ENCODE peak calls at places on chromosomes 2 and 18, in ten cellular contexts. One of them, this sample, is unnamed.

GRCh38 chr2:169360984-169361705 is 1.2 kb downstream of the LRP2 start:
- DNase-seq in GM12865: no peak
- DNase-seq in heart left ventricle: no peak
- DNase-seq in astrocyte of the hippocampus: no peak
- DNase-seq in activated naive CD4-positive, alpha-beta T cell: no peak
- DNase-seq in cardiac fibroblast: no peak
- DNase-seq in astrocyte: no peak
- DNase-seq in posterior vena cava: no peak
- DNase-seq in activated CD4-positive, alpha-beta T cell treated with anti-CD3 and anti-CD28 coated beads for 4 hours: no peak
- DNase-seq in HTR-8/SVneo: no peak
- DNase-seq in this sample: no peak

GRCh38 chr2:76678358-76679024 is 843.7 kb downstream of the LRRTM4 start:
- DNase-seq in GM12865: no peak
- DNase-seq in heart left ventricle: no peak
- DNase-seq in astrocyte of the hippocampus: no peak
- DNase-seq in activated naive CD4-positive, alpha-beta T cell: no peak
- DNase-seq in cardiac fibroblast: no peak
- DNase-seq in astrocyte: no peak
- DNase-seq in posterior vena cava: no peak
- DNase-seq in activated CD4-positive, alpha-beta T cell treated with anti-CD3 and anti-CD28 coated beads for 4 hours: no peak
- DNase-seq in HTR-8/SVneo: no peak
- DNase-seq in this sample: no peak

GRCh38 chr18:55337908-55338521 is 250.0 kb downstream of the TCF4 start:
- DNase-seq in GM12865: no peak
- DNase-seq in heart left ventricle: peak; percentile 60
- DNase-seq in astrocyte of the hippocampus: peak; percentile 58
- DNase-seq in activated naive CD4-positive, alpha-beta T cell: no peak
- DNase-seq in cardiac fibroblast: peak; percentile 53
- DNase-seq in astrocyte: peak; percentile 27
- DNase-seq in posterior vena cava: no peak
- DNase-seq in activated CD4-positive, alpha-beta T cell treated with anti-CD3 and anti-CD28 coated beads for 4 hours: no peak
- DNase-seq in HTR-8/SVneo: no peak
- DNase-seq in this sample: no peak

GRCh38 chr2:19041773-19042172 is 316.6 kb downstream of the OSR1 start:
- DNase-seq in GM12865: no peak
- DNase-seq in heart left ventricle: no peak
- DNase-seq in astrocyte of the hippocampus: no peak
- DNase-seq in activated naive CD4-positive, alpha-beta T cell: no peak
- DNase-seq in cardiac fibroblast: no peak
- DNase-seq in astrocyte: no peak
- DNase-seq in posterior vena cava: no peak
- DNase-seq in activated CD4-positive, alpha-beta T cell treated with anti-CD3 and anti-CD28 coated beads for 4 hours: no peak
- DNase-seq in HTR-8/SVneo: no peak
- DNase-seq in this sample: no peak

GRCh38 chr2:85953476-85953875 is 64.7 kb upstream of the ST3GAL5 start:
- DNase-seq in GM12865: no peak
- DNase-seq in heart left ventricle: no peak
- DNase-seq in astrocyte of the hippocampus: no peak
- DNase-seq in activated naive CD4-positive, alpha-beta T cell: no peak
- DNase-seq in cardiac fibroblast: no peak
- DNase-seq in astrocyte: no peak
- DNase-seq in posterior vena cava: no peak
- DNase-seq in activated CD4-positive, alpha-beta T cell treated with anti-CD3 and anti-CD28 coated beads for 4 hours: no peak
- DNase-seq in HTR-8/SVneo: no peak
- DNase-seq in this sample: no peak

GRCh38 chr2:67974564-67975430 is 88.0 kb downstream of the C1D start:
- DNase-seq in GM12865: no peak
- DNase-seq in heart left ventricle: peak; percentile 63
- DNase-seq in astrocyte of the hippocampus: peak; percentile 83
- DNase-seq in activated naive CD4-positive, alpha-beta T cell: no peak
- DNase-seq in cardiac fibroblast: no peak
- DNase-seq in astrocyte: peak; percentile 19
- DNase-seq in posterior vena cava: peak; percentile 77
- DNase-seq in activated CD4-positive, alpha-beta T cell treated with anti-CD3 and anti-CD28 coated beads for 4 hours: no peak
- DNase-seq in HTR-8/SVneo: no peak
- DNase-seq in this sample: no peak

GRCh38 chr18:78638889-78639596 is 340.6 kb upstream of the SALL3 start:
- DNase-seq in GM12865: no peak
- DNase-seq in heart left ventricle: no peak
- DNase-seq in astrocyte of the hippocampus: peak; percentile 15
- DNase-seq in activated naive CD4-positive, alpha-beta T cell: no peak
- DNase-seq in cardiac fibroblast: no peak
- DNase-seq in astrocyte: no peak
- DNase-seq in posterior vena cava: peak; percentile 18
- DNase-seq in activated CD4-positive, alpha-beta T cell treated with anti-CD3 and anti-CD28 coated beads for 4 hours: no peak
- DNase-seq in HTR-8/SVneo: no peak
- DNase-seq in this sample: no peak

GRCh38 chr2:48600917-48601316 is 16.7 kb upstream of the GTF2A1L start:
- DNase-seq in GM12865: no peak
- DNase-seq in heart left ventricle: no peak
- DNase-seq in astrocyte of the hippocampus: peak; percentile 68
- DNase-seq in activated naive CD4-positive, alpha-beta T cell: no peak
- DNase-seq in cardiac fibroblast: peak; percentile 88
- DNase-seq in astrocyte: peak; percentile 83
- DNase-seq in posterior vena cava: no peak
- DNase-seq in activated CD4-positive, alpha-beta T cell treated with anti-CD3 and anti-CD28 coated beads for 4 hours: no peak
- DNase-seq in HTR-8/SVneo: no peak
- DNase-seq in this sample: peak; percentile 10

GRCh38 chr2:12769492-12770105 is 52.9 kb downstream of the TRIB2 start:
- DNase-seq in GM12865: no peak
- DNase-seq in heart left ventricle: peak; percentile 73
- DNase-seq in astrocyte of the hippocampus: no peak
- DNase-seq in activated naive CD4-positive, alpha-beta T cell: no peak
- DNase-seq in cardiac fibroblast: peak; percentile 56
- DNase-seq in astrocyte: no peak
- DNase-seq in posterior vena cava: peak; percentile 92
- DNase-seq in activated CD4-positive, alpha-beta T cell treated with anti-CD3 and anti-CD28 coated beads for 4 hours: no peak
- DNase-seq in HTR-8/SVneo: no peak
- DNase-seq in this sample: no peak

GRCh38 chr2:238873841-238874240 is 26.0 kb downstream of the TWIST2 start:
- DNase-seq in GM12865: no peak
- DNase-seq in heart left ventricle: no peak
- DNase-seq in astrocyte of the hippocampus: no peak
- DNase-seq in activated naive CD4-positive, alpha-beta T cell: no peak
- DNase-seq in cardiac fibroblast: no peak
- DNase-seq in astrocyte: no peak
- DNase-seq in posterior vena cava: peak; percentile 41
- DNase-seq in activated CD4-positive, alpha-beta T cell treated with anti-CD3 and anti-CD28 coated beads for 4 hours: no peak
- DNase-seq in HTR-8/SVneo: no peak
- DNase-seq in this sample: no peak

GRCh38 chr2:72770879-72771461 is 54.9 kb downstream of the EXOC6B start:
- DNase-seq in GM12865: peak; percentile 74
- DNase-seq in heart left ventricle: no peak
- DNase-seq in astrocyte of the hippocampus: peak; percentile 80
- DNase-seq in activated naive CD4-positive, alpha-beta T cell: peak; percentile 5
- DNase-seq in cardiac fibroblast: peak; percentile 88
- DNase-seq in astrocyte: peak; percentile 36
- DNase-seq in posterior vena cava: no peak
- DNase-seq in activated CD4-positive, alpha-beta T cell treated with anti-CD3 and anti-CD28 coated beads for 4 hours: peak; percentile 47
- DNase-seq in HTR-8/SVneo: peak; percentile 69
- DNase-seq in this sample: peak; percentile 39

GRCh38 chr2:126913881-126914495 is 15.3 kb downstream of the TEX51 start:
- DNase-seq in GM12865: no peak
- DNase-seq in heart left ventricle: no peak
- DNase-seq in astrocyte of the hippocampus: no peak
- DNase-seq in activated naive CD4-positive, alpha-beta T cell: no peak
- DNase-seq in cardiac fibroblast: no peak
- DNase-seq in astrocyte: no peak
- DNase-seq in posterior vena cava: no peak
- DNase-seq in activated CD4-positive, alpha-beta T cell treated with anti-CD3 and anti-CD28 coated beads for 4 hours: no peak
- DNase-seq in HTR-8/SVneo: no peak
- DNase-seq in this sample: no peak

GRCh38 chr2:237012577-237013237 is 73.0 kb upstream of the COPS8 start:
- DNase-seq in GM12865: no peak
- DNase-seq in heart left ventricle: no peak
- DNase-seq in astrocyte of the hippocampus: peak; percentile 86
- DNase-seq in activated naive CD4-positive, alpha-beta T cell: no peak
- DNase-seq in cardiac fibroblast: peak; percentile 33
- DNase-seq in astrocyte: peak; percentile 98
- DNase-seq in posterior vena cava: no peak
- DNase-seq in activated CD4-positive, alpha-beta T cell treated with anti-CD3 and anti-CD28 coated beads for 4 hours: no peak
- DNase-seq in HTR-8/SVneo: no peak
- DNase-seq in this sample: no peak

GRCh38 chr2:43519711-43520221 is 76.1 kb downstream of the THADA start:
- DNase-seq in GM12865: peak; percentile 9
- DNase-seq in heart left ventricle: no peak
- DNase-seq in astrocyte of the hippocampus: peak; percentile 96
- DNase-seq in activated naive CD4-positive, alpha-beta T cell: no peak
- DNase-seq in cardiac fibroblast: peak; percentile 99
- DNase-seq in astrocyte: peak; percentile 99
- DNase-seq in posterior vena cava: no peak
- DNase-seq in activated CD4-positive, alpha-beta T cell treated with anti-CD3 and anti-CD28 coated beads for 4 hours: no peak
- DNase-seq in HTR-8/SVneo: peak; percentile 2
- DNase-seq in this sample: peak; percentile 45

GRCh38 chr18:34959211-34959829 is 81.9 kb upstream of the MAPRE2 start:
- DNase-seq in GM12865: no peak
- DNase-seq in heart left ventricle: no peak
- DNase-seq in astrocyte of the hippocampus: no peak
- DNase-seq in activated naive CD4-positive, alpha-beta T cell: no peak
- DNase-seq in cardiac fibroblast: no peak
- DNase-seq in astrocyte: no peak
- DNase-seq in posterior vena cava: no peak
- DNase-seq in activated CD4-positive, alpha-beta T cell treated with anti-CD3 and anti-CD28 coated beads for 4 hours: no peak
- DNase-seq in HTR-8/SVneo: no peak
- DNase-seq in this sample: no peak

GRCh38 chr2:212005077-212005671 is 533.4 kb downstream of the ERBB4 start:
- DNase-seq in GM12865: peak; percentile 35
- DNase-seq in heart left ventricle: peak; percentile 31
- DNase-seq in astrocyte of the hippocampus: peak; percentile 58
- DNase-seq in activated naive CD4-positive, alpha-beta T cell: no peak
- DNase-seq in cardiac fibroblast: peak; percentile 71
- DNase-seq in astrocyte: peak; percentile 5
- DNase-seq in posterior vena cava: no peak
- DNase-seq in activated CD4-positive, alpha-beta T cell treated with anti-CD3 and anti-CD28 coated beads for 4 hours: no peak
- DNase-seq in HTR-8/SVneo: peak; percentile 14
- DNase-seq in this sample: peak; percentile 16

GRCh38 chr18:37442477-37442876 is 123.1 kb downstream of the CELF4 start:
- DNase-seq in GM12865: no peak
- DNase-seq in heart left ventricle: no peak
- DNase-seq in astrocyte of the hippocampus: no peak
- DNase-seq in activated naive CD4-positive, alpha-beta T cell: no peak
- DNase-seq in cardiac fibroblast: no peak
- DNase-seq in astrocyte: no peak
- DNase-seq in posterior vena cava: no peak
- DNase-seq in activated CD4-positive, alpha-beta T cell treated with anti-CD3 and anti-CD28 coated beads for 4 hours: no peak
- DNase-seq in HTR-8/SVneo: no peak
- DNase-seq in this sample: no peak

GRCh38 chr2:37746883-37747282 is 75.4 kb upstream of the CDC42EP3 start:
- DNase-seq in GM12865: no peak
- DNase-seq in heart left ventricle: no peak
- DNase-seq in astrocyte of the hippocampus: no peak
- DNase-seq in activated naive CD4-positive, alpha-beta T cell: no peak
- DNase-seq in cardiac fibroblast: no peak
- DNase-seq in astrocyte: no peak
- DNase-seq in posterior vena cava: no peak
- DNase-seq in activated CD4-positive, alpha-beta T cell treated with anti-CD3 and anti-CD28 coated beads for 4 hours: no peak
- DNase-seq in HTR-8/SVneo: no peak
- DNase-seq in this sample: no peak

GRCh38 chr18:5955861-5956260 is 60.5 kb upstream of the TMEM200C start:
- DNase-seq in GM12865: no peak
- DNase-seq in heart left ventricle: no peak
- DNase-seq in astrocyte of the hippocampus: peak; percentile 17
- DNase-seq in activated naive CD4-positive, alpha-beta T cell: no peak
- DNase-seq in cardiac fibroblast: no peak
- DNase-seq in astrocyte: peak; percentile 22
- DNase-seq in posterior vena cava: no peak
- DNase-seq in activated CD4-positive, alpha-beta T cell treated with anti-CD3 and anti-CD28 coated beads for 4 hours: no peak
- DNase-seq in HTR-8/SVneo: no peak
- DNase-seq in this sample: no peak

This sample was measured in hepatic stellate cell.